ENCODE peak calls at places on chromosomes 1 and 21, in ten cellular contexts. I, T, N, V, Y, K, B, C, P and Z are unnamed samples.

GRCh38 chr1:62774006-62774405 is 9.9 kb upstream of the ATG4C start:
- DNase-seq in I (no peak), T (no peak), N (no peak), V (no peak), Y (no peak), K (no peak), B (no peak), C (no peak), P (no peak), Z (no peak)

GRCh38 chr1:63984257-63984626 is 210.4 kb downstream of the ROR1 start:
- DNase-seq in I (no peak), T (no peak), N (no peak), V (no peak), Y (no peak), K (peak; percentile 22), B (peak; percentile 17), C (no peak), P (no peak), Z (no peak)

GRCh38 chr1:33220701-33221384 is 35.4 kb upstream of the ZNF362 start:
- DNase-seq in I (peak; percentile 47), T (peak; percentile 60), N (no peak), V (no peak), Y (no peak), K (no peak), B (peak; percentile 46), C (no peak), P (no peak), Z (no peak)

GRCh38 chr1:164440222-164440621 is 118.8 kb upstream of the PBX1 start:
- DNase-seq in I (no peak), T (peak; percentile 49), N (peak; percentile 25), V (peak; percentile 17), Y (no peak), K (no peak), B (peak; percentile 13), C (no peak), P (no peak), Z (peak; percentile 41)

GRCh38 chr1:22241250-22241649 is 98.4 kb upstream of the WNT4 start:
- DNase-seq in I (no peak), T (no peak), N (no peak), V (no peak), Y (no peak), K (no peak), B (no peak), C (no peak), P (no peak), Z (no peak)

GRCh38 chr1:211648980-211649934 is 26.2 kb downstream of the NEK2 start:
- DNase-seq in I (peak; percentile 61), T (no peak), N (peak; percentile 74), V (peak; percentile 73), Y (no peak), K (peak; percentile 35), B (peak; percentile 32), C (no peak), P (no peak), Z (peak; percentile 52)

GRCh38 chr1:31413405-31414005 is 492 bp downstream of the SERINC2 start:
- DNase-seq in I (peak; percentile 89), T (peak; percentile 70), N (peak; percentile 77), V (peak; percentile 90), Y (no peak), K (no peak), B (peak; percentile 74), C (no peak), P (peak; percentile 95), Z (no peak)

GRCh38 chr1:206851611-206852010 is 13.8 kb upstream of the IL20 start:
- DNase-seq in I (no peak), T (no peak), N (no peak), V (no peak), Y (no peak), K (peak; percentile 44), B (no peak), C (no peak), P (no peak), Z (no peak)

GRCh38 chr21:34857122-34857713 is 188.4 kb downstream of the CLIC6 start:
- DNase-seq in I (no peak), T (no peak), N (no peak), V (no peak), Y (no peak), K (no peak), B (no peak), C (no peak), P (no peak), Z (no peak)

GRCh38 chr1:14697371-14697770 is 98.9 kb downstream of the KAZN start:
- DNase-seq in I (no peak), T (no peak), N (no peak), V (no peak), Y (no peak), K (no peak), B (no peak), C (no peak), P (no peak), Z (no peak)

GRCh38 chr21:33244082-33244780 is 14.5 kb downstream of the IFNAR2 start:
- DNase-seq in I (no peak), T (peak; percentile 33), N (no peak), V (no peak), Y (no peak), K (no peak), B (no peak), C (no peak), P (no peak), Z (peak; percentile 33)

GRCh38 chr1:24186993-24187790 is at the start of gene IFNLR1:
- DNase-seq in I (peak; percentile 83), T (peak; percentile 82), N (peak; percentile 56), V (peak; percentile 85), Y (no peak), K (no peak), B (peak; percentile 74), C (peak; percentile 63), P (peak; percentile 91), Z (peak; percentile 61)

GRCh38 chr1:216903389-216903754 is 180.1 kb upstream of the ESRRG start:
- DNase-seq in I (no peak), T (no peak), N (no peak), V (no peak), Y (no peak), K (peak; percentile 87), B (peak; percentile 82), C (no peak), P (no peak), Z (no peak)

GRCh38 chr1:229272164-229273158 is 1.6 kb downstream of the RAB4A start:
- DNase-seq in I (no peak), T (no peak), N (no peak), V (no peak), Y (no peak), K (no peak), B (peak; percentile 22), C (no peak), P (no peak), Z (no peak)

GRCh38 chr1:238672262-238672661 is 714.1 kb upstream of the CHRM3 start:
- DNase-seq in I (no peak), T (peak; percentile 46), N (no peak), V (no peak), Y (no peak), K (no peak), B (no peak), C (no peak), P (no peak), Z (no peak)

DNA sequence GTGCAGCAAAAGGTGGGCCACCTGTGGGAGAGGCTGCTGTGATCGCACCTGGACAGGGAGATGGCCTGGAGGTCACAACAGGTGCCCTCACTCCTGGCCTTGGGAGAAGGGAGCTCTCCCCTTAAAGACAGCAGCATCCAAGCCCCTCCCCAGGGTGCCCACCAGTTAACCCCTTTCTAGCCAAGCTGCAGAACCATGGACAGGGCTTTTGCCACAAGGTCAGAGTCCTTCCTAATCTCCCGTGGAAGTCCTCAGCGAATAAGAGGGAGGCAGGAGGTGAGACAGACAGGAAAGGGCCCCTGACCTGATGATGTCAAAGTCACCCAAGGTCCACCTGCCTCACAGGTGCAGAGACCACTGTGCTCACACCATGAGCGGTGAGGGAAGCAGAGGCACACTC is 1.7 kb downstream of the CNTN2 start:
- DNase-seq in I (no peak), T (peak; percentile 52), N (no peak), V (no peak), Y (no peak), K (no peak), B (no peak), C (no peak), P (peak; percentile 14), Z (no peak)
- H3K27me3 ChIP-seq in I (peaks cover 76% of the 10 kb centered on the region), T (peaks cover 33% of the 10 kb centered on the region), N (no peaks in the 10 kb centered on the region), V (peaks cover 3% of the 10 kb centered on the region), Y (peaks cover 99% of the 10 kb centered on the region), K (peaks cover 70% of the 10 kb centered on the region), B (peaks cover 99% of the 10 kb centered on the region), C (peaks cover 6% of the 10 kb centered on the region), P (no peaks in the 10 kb centered on the region), Z (peaks cover 69% of the 10 kb centered on the region)

DNA sequence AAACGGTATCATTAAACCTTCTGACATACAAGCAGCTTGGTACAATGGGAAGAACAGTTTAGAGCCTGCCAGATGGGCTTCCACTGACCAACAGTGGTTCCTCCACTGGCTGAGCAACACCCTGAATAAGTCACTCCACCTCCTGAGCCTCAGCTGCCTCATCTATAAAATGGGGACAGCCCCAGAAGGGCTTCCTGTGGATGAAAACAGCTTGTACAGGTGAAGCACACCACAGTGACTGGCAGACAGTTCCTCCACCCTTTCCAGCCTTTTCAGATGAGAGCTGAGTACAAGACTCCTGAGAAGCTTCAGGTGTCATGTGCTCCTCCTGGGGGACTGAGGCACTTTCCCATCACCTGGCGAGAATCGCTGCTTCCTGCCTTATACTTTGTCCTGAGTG is 2.1 kb downstream of the CAPZB start:
- DNase-seq in I (no peak), T (no peak), N (no peak), V (no peak), Y (no peak), K (no peak), B (no peak), C (no peak), P (no peak), Z (no peak)
- H3K4me1 ChIP-seq in I (peaks cover 83% of the 10 kb centered on the region), T (peaks cover 40% of the 10 kb centered on the region), N (peaks cover 47% of the 10 kb centered on the region), V (peaks cover 53% of the 10 kb centered on the region), Y (peaks cover 88% of the 10 kb centered on the region), K (peaks cover 36% of the 10 kb centered on the region), B (peaks cover 35% of the 10 kb centered on the region), C (peaks cover 74% of the 10 kb centered on the region), P (peaks cover 13% of the 10 kb centered on the region), Z (peaks cover 14% of the 10 kb centered on the region)

DNA sequence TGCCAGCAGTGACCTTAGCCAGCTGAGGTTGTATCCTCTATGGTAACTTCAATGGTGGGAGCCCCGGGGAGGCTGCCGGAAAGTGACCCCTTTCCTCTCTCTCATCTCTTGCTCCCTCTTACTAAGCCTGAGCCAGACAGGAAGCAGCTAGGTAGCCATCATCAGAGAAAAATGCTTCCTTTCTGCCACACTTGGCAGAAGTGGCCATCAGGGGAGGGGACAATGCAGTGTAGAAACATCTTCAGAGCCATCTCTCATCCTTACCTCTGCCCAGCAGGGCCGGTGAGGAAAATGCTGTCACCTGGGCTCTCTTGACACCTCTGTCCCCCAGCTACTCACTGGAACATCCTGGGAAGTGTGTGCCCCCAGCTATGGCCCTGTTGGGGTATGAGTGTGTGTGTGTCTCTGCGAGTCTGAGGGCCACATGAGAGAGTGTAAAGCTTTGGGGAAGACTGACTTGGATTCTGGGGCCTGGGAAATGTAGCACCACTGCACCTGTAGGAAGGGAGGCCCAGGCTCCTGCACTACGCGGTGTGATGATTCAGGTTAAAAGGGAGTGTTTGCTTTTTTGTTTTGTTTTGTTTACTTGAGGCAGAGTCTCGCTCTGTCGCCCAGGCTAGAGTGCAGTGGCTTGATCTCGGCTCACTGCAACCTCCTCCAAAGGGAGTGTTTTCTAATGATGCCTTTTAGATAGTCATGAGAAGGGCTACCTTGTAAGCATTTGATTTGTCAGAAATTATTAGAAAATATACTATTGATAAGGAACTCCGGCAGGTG is 48.7 kb upstream of the CNTN2 start:
- DNase-seq in I (no peak), T (no peak), N (no peak), V (no peak), Y (no peak), K (no peak), B (peak; percentile 29), C (no peak), P (no peak), Z (no peak)
- H3K27me3 ChIP-seq in I (no peaks in the 10 kb centered on the region), T (no peaks in the 10 kb centered on the region), N (no peaks in the 10 kb centered on the region), V (no peaks in the 10 kb centered on the region), Y (peaks cover 16% of the 10 kb centered on the region), K (peaks cover 32% of the 10 kb centered on the region), B (peaks cover 90% of the 10 kb centered on the region), C (no peaks in the 10 kb centered on the region), P (no peaks in the 10 kb centered on the region), Z (no peaks in the 10 kb centered on the region)

GRCh38 chr1:27598288-27598687 is 5.7 kb downstream of the AHDC1 start:
- DNase-seq in I (no peak), T (peak; percentile 65), N (no peak), V (no peak), Y (no peak), K (no peak), B (no peak), C (no peak), P (no peak), Z (peak; percentile 69)
- H3K4me1 ChIP-seq in I (peaks cover 65% of the 10 kb centered on the region), T (peaks cover 85% of the 10 kb centered on the region), N (peaks cover 84% of the 10 kb centered on the region), V (peaks cover 50% of the 10 kb centered on the region), Y (peaks cover 94% of the 10 kb centered on the region), K (peaks cover 66% of the 10 kb centered on the region), B (peaks cover 43% of the 10 kb centered on the region), C (peaks cover 57% of the 10 kb centered on the region), P (peaks cover 18% of the 10 kb centered on the region), Z (peaks cover 71% of the 10 kb centered on the region)